ENCODE peak calls at places on chromosome 19, in five cellular contexts. X is heart right ventricle, L is AG04450, K is breast epithelium, C is fibroblast of lung. U is an unnamed sample.

GRCh38 chr19:14375582-14376291 is 5.5 kb upstream of the ADGRE5 start:
- DNase-seq in X (peak; percentile 69), L (no peak), K (no peak), C (no peak), U (peak; percentile 81)

GRCh38 chr19:40600086-40600917 is 867 bp upstream of the LTBP4 start:
- DNase-seq in X (peak; percentile 70), L (no peak), K (no peak), C (no peak), U (peak; percentile 60)

GRCh38 chr19:49327878-49328544 is 3.0 kb upstream of the SLC6A16 start:
- DNase-seq in X (no peak), L (no peak), K (no peak), C (peak; percentile 20), U (no peak)

GRCh38 chr19:3249408-3249807 is 24.9 kb downstream of the CELF5 start:
- DNase-seq in X (no peak), L (no peak), K (no peak), C (no peak), U (no peak)

GRCh38 chr19:44635581-44636438 is 7.9 kb upstream of the PVR start:
- DNase-seq in X (no peak), L (no peak), K (no peak), C (peak; percentile 63), U (no peak)

GRCh38 chr19:4088975-4089374 is 22.3 kb upstream of the ZBTB7A start:
- DNase-seq in X (no peak), L (no peak), K (no peak), C (no peak), U (no peak)

GRCh38 chr19:44657211-44657921 is 13.7 kb downstream of the PVR start:
- DNase-seq in X (peak; percentile 74), L (no peak), K (no peak), C (peak; percentile 75), U (peak; percentile 45)

GRCh38 chr19:43362179-43362578 is 8.7 kb downstream of the CD177 start:
- DNase-seq in X (no peak), L (no peak), K (no peak), C (no peak), U (no peak)

GRCh38 chr19:11982526-11982925 is 17.7 kb downstream of the ZNF763 start:
- DNase-seq in X (no peak), L (no peak), K (no peak), C (no peak), U (no peak)

GRCh38 chr19:40612831-40613668 is 11.9 kb downstream of the LTBP4 start:
- DNase-seq in X (no peak), L (no peak), K (no peak), C (no peak), U (peak; percentile 67)

GRCh38 chr19:23770672-23771250 is 12.1 kb upstream of the ZNF681 start:
- DNase-seq in X (no peak), L (no peak), K (no peak), C (no peak), U (no peak)

GRCh38 chr19:15300533-15301194 is 31.7 kb downstream of the BRD4 start:
- DNase-seq in X (no peak), L (peak; percentile 71), K (no peak), C (peak; percentile 89), U (no peak)

GRCh38 chr19:55591555-55591954 is 7.8 kb downstream of the FIZ1 start:
- DNase-seq in X (no peak), L (no peak), K (no peak), C (no peak), U (no peak)

GRCh38 chr19:55679343-55680257 is 4.6 kb downstream of the EPN1 start:
- DNase-seq in X (no peak), L (no peak), K (no peak), C (no peak), U (no peak)

GRCh38 chr19:51503428-51503827 is 1.8 kb upstream of the SIGLEC12 start:
- DNase-seq in X (no peak), L (no peak), K (no peak), C (no peak), U (no peak)

DNA sequence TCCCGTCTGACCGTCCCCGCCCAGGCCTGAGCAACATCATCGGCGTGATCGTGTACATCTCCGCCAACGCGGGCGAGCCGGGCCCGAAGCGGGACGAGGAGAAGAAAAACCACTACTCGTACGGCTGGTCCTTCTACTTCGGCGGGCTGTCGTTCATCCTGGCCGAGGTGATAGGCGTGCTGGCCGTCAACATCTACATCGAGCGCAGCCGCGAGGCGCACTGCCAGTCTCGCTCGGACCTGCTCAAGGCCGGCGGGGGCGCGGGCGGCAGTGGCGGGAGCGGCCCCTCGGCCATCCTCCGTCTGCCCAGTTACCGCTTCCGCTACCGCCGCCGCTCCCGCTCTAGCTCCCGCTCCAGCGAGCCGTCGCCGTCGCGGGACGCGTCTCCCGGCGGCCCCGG is 9.4 kb upstream of the CACNG6 start:
- DNase-seq in X (no peak), L (no peak), K (no peak), C (no peak), U (no peak)
- H3K4me3 ChIP-seq in X (peak overlapping the region; percentile 46), L (peak overlapping the region; percentile 41), K (peak overlapping the region; percentile 24), C (no peak overlapping the region), U (no peak overlapping the region)

GRCh38 chr19:1757468-1758230 is 4.3 kb downstream of the ONECUT3 start:
- DNase-seq in X (no peak), L (no peak), K (no peak), C (no peak), U (no peak)

GRCh38 chr19:1754651-1755466 is 1.6 kb downstream of the ONECUT3 start:
- DNase-seq in X (no peak), L (no peak), K (no peak), C (no peak), U (no peak)

GRCh38 chr19:1755467-1756155 is 2.3 kb downstream of the ONECUT3 start:
- DNase-seq in X (no peak), L (no peak), K (no peak), C (no peak), U (no peak)

GRCh38 chr19:1756705-1757445 is 3.6 kb downstream of the ONECUT3 start:
- DNase-seq in X (no peak), L (no peak), K (no peak), C (no peak), U (no peak)

DNA sequence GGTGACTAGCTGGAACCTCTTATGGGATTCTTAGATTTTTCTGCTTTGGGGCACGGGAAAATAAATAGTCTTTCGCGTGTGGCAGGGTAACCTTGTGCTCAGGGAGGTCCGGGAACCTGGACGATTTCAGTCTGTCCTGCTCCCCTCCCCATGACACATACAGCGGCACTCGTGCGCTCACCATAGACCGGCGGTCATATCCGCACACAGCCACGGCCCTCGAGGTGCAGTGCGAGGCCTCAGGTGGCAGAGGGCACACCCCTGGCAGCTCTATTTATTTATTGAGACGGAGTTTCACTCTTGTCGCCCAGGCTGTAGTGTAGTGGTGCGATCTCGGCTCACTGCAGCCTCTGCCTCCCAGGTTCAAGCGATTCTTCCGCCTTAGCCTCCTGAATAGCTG is 3.0 kb downstream of the ONECUT3 start:
- DNase-seq in X (no peak), L (no peak), K (no peak), C (no peak), U (no peak)
- H3K4me3 ChIP-seq in X (no peak overlapping the region), L (no peak overlapping the region), K (no peak overlapping the region), C (no peak overlapping the region), U (no peak overlapping the region)

DNA sequence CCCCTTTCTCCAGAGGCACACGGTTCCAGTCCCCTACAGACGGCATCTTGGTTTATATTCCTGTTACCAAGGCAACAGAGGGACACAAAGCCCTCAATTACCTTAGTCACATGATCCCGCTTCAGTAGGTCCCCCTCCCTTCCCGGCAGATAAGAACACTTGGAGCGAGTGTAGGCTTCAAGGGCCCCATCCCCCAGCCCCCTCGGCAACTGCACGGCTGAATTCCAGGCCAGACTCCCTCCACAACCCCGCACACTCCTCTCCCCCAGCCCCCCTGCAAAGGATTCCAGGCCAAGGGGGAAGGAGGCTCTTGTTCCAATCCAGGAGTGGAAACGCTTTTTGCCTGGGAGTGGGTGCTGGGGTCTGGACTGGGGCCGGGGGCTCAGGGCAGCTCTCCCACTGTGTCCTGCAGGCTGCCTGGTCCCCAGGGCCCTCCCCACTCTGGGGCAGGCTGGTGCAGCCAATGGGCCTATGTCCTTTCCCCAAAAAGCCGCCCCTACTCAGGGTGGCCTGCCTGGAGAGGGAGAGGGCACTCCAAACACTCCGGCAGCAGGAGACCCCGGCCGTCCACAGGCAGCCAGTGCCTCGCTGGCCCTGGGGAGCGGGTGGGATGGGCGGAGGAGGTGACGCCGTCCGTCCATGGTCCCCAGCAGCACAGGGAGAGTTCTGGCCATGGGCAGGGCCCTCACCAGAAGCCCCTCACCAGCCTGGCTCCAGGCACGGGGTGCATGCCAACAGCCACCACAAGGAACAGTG is 62.6 kb downstream of the MLLT1 start:
- DNase-seq in X (peak; percentile 50), L (no peak), K (no peak), C (peak; percentile 45), U (peak; percentile 59)
- H3K4me3 ChIP-seq in X (no peak overlapping the region), L (no peak overlapping the region), K (no peak overlapping the region), C (no peak overlapping the region), U (no peak overlapping the region)

GRCh38 chr19:1777149-1777548 is 23.8 kb downstream of the ONECUT3 start:
- DNase-seq in X (no peak), L (no peak), K (no peak), C (no peak), U (no peak)
- H3K4me3 ChIP-seq in X (no peak overlapping the region), L (no peak overlapping the region), K (no peak overlapping the region), C (no peak overlapping the region), U (no peak overlapping the region)

DNA sequence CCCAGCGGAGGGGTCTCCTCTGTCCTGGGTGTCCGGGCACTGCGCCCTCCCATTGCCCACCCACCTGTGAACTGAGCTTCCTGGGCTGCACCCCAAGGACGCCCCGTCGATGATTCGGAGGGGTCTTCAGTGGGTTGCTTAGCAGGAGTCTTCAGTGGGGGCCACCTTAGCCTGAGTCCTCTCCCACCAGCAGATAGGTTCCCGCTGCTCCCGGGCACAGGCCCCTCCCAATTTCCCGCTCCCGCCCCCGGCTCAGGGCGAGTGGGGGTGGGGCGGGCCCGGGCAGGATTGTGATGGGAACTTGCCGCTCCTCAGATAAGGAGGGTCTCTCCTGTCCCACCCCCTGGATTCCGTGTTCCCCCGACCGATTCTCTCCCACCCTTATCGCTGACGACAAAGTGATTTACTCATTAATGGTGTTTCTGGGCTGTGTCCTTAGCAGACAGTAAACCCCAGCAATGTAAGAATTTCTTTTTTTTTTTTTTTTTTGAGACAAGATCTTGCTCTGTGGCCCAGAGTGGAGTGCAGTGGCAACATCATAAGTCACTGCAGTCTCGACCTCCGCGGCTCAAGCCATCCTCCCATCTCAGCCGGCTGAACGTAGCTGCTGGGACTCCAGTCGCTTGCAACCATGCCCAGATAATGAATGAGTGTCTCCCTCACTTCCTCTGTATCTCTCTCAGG is 655 bp upstream of the S1PR5 start:
- DNase-seq in X (peak; percentile 27), L (no peak), K (no peak), C (no peak), U (no peak)
- H3K4me3 ChIP-seq in X (peak overlapping the region; percentile 52), L (peak overlapping the region; percentile 47), K (peak overlapping the region; percentile 17), C (no peak overlapping the region), U (no peak overlapping the region)

U was measured in uterus.